ENCODE peak calls at places on chromosomes 1 and 21, in ten cellular contexts. Q is stomach, W is IMR-90, D is tibial nerve, A is spleen, V is sigmoid colon, H is GM12891, N is right lobe of liver, O is heart left ventricle, M is adrenal gland. R is an unnamed sample.

GRCh38 chr1:121519042-121519755 is 334.4 kb downstream of the SRGAP2C start:
- DNase-seq in N (peak), A (peak), D (peak), H (no peak), Q (peak), M (peak), V (peak), O (peak), W (no peak), R (no peak)

GRCh38 chr1:30445449-30445848 is 277.9 kb downstream of the MATN1 start:
- DNase-seq in Q (no peak), V (no peak), O (no peak), N (no peak), M (no peak), W (no peak), H (no peak), D (no peak), A (peak), R (no peak)

GRCh38 chr1:201538618-201539551 is at the start of gene NAV1:
- DNase-seq in M (peak), O (peak), V (peak), W (peak), A (peak), N (no peak), D (peak), Q (peak), H (no peak), R (peak)

GRCh38 chr1:156546267-156546666 is 26.1 kb downstream of the IQGAP3 start:
- DNase-seq in H (no peak), A (no peak), W (no peak), D (no peak), O (no peak), V (peak), Q (no peak), M (no peak), N (no peak), R (no peak)

GRCh38 chr1:31095298-31095981 is 29.9 kb upstream of the PUM1 start:
- DNase-seq in A (no peak), N (no peak), V (no peak), H (no peak), M (no peak), D (no peak), Q (no peak), O (no peak), W (peak), R (no peak)

GRCh38 chr1:159988006-159988405 is 34.0 kb upstream of the SLAMF9 start:
- DNase-seq in V (no peak), Q (no peak), O (no peak), A (no peak), D (no peak), H (no peak), N (no peak), M (no peak), W (no peak), R (no peak)

GRCh38 chr1:115214098-115214497 is 124.0 kb downstream of the NGF start:
- DNase-seq in W (no peak), H (no peak), N (no peak), A (no peak), D (no peak), O (no peak), Q (no peak), M (no peak), V (no peak), R (no peak)

GRCh38 chr1:201912832-201913231 is 24.1 kb downstream of the SHISA4 start:
- DNase-seq in N (no peak), W (peak), O (no peak), H (no peak), M (no peak), D (no peak), V (peak), Q (no peak), A (no peak), R (no peak)

GRCh38 chr1:160738266-160738665 is 781 bp upstream of the SLAMF7 start:
- DNase-seq in H (no peak), W (no peak), N (no peak), A (no peak), M (no peak), V (no peak), D (no peak), Q (no peak), O (no peak), R (no peak)

GRCh38 chr1:241775021-241775420 is 73.0 kb upstream of the EXO1 start:
- DNase-seq in H (no peak), A (no peak), D (no peak), O (no peak), N (no peak), M (no peak), W (no peak), V (no peak), Q (no peak), R (no peak)

GRCh38 chr1:57272150-57272549 is 151.7 kb downstream of the DAB1 start:
- DNase-seq in A (no peak), H (no peak), Q (no peak), M (no peak), N (no peak), O (no peak), V (no peak), W (no peak), D (no peak), R (no peak)

GRCh38 chr1:171841931-171842723 is 829 bp downstream of the DNM3 start:
- DNase-seq in M (peak), W (no peak), Q (no peak), O (peak), A (no peak), V (peak), N (peak), D (no peak), H (peak), R (peak)

GRCh38 chr1:112058815-112059450 is 69.5 kb upstream of the KCND3 start:
- DNase-seq in V (no peak), Q (no peak), H (no peak), A (no peak), W (no peak), M (no peak), D (no peak), O (no peak), N (no peak), R (no peak)

GRCh38 chr1:8211620-8212442 is 106.1 kb upstream of the SLC45A1 start:
- DNase-seq in W (peak), M (peak), Q (peak), O (no peak), A (no peak), N (no peak), D (peak), V (peak), H (no peak), R (peak)

GRCh38 chr1:118363396-118363795 is 178.4 kb upstream of the SPAG17 start:
- DNase-seq in D (no peak), H (no peak), W (no peak), Q (no peak), O (no peak), N (no peak), A (no peak), M (no peak), V (no peak), R (no peak)

GRCh38 chr21:31180256-31181088 is 142.2 kb upstream of the KRTAP19-8 start:
- DNase-seq in A (no peak), M (no peak), V (no peak), N (no peak), Q (no peak), O (no peak), H (peak), D (peak), W (peak), R (peak)

GRCh38 chr1:15192916-15193550 is 39.5 kb downstream of the TMEM51 start:
- DNase-seq in A (no peak), V (no peak), N (no peak), H (no peak), Q (no peak), M (no peak), D (no peak), O (no peak), W (no peak), R (no peak)

GRCh38 chr21:36355071-36355680 is 30.0 kb upstream of the CHAF1B start:
- DNase-seq in N (no peak), V (no peak), D (no peak), O (no peak), A (no peak), H (no peak), Q (no peak), M (no peak), W (no peak), R (no peak)

GRCh38 chr1:3993606-3994375 is 93.7 kb upstream of the C1orf174 start:
- DNase-seq in Q (no peak), M (no peak), V (no peak), N (no peak), A (peak), W (no peak), D (no peak), O (no peak), H (no peak), R (no peak)

GRCh38 chr1:26472901-26473845 is 933 bp downstream of the HMGN2 start:
- DNase-seq in O (peak), V (peak), M (peak), A (peak), H (peak), D (peak), Q (peak), N (peak), W (peak), R (peak)
- TF ChIP-seq POLR2A in O (no peak), V (peak), M (peak), A (no peak), H (peak), D (peak), Q (no peak), N (no peak), W (no peak), R (no peak)

DNA sequence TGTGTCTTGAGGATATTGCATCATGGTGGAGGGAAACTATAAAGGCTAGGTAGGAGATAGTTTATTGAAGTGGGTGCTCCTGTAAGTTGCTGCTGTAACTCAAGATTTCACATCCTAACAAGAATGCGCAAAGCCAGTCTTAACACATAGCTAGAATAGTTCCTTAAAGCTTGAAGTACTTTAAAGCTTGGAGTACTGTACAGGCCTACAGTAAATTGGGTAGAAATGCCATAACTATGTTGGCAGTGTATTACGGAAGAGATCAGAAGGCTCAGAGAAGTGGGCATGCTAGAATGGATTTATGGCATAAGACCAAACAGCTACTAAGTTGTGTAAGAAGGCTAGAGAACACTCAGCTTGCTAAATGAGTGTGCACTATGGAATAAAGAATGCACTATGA is 44.5 kb downstream of the DMRTA2 start:
- DNase-seq in A (no peak), V (no peak), M (no peak), H (no peak), Q (no peak), O (no peak), W (no peak), D (no peak), N (no peak), R (no peak)
- TF ChIP-seq POLR2A in A (no peak), V (no peak), M (no peak), H (no peak), Q (no peak), O (no peak), W (no peak), D (no peak), N (no peak), R (no peak)

GRCh38 chr1:67166196-67166595 is at the start of gene IL23R:
- DNase-seq in O (peak), Q (no peak), M (no peak), N (no peak), H (no peak), V (no peak), A (no peak), W (no peak), D (no peak), R (no peak)
- TF ChIP-seq POLR2A in O (no peak), Q (no peak), M (no peak), N (no peak), H (no peak), V (no peak), A (no peak), W (no peak), D (no peak), R (no peak)

GRCh38 chr21:15276243-15276642 is 211.4 kb upstream of the NRIP1 start:
- DNase-seq in D (no peak), O (no peak), H (no peak), N (no peak), A (no peak), V (no peak), M (no peak), W (no peak), Q (no peak), R (no peak)
- TF ChIP-seq POLR2A in D (no peak), O (no peak), H (no peak), N (no peak), A (no peak), V (no peak), M (no peak), W (no peak), Q (no peak), R (no peak)

DNA sequence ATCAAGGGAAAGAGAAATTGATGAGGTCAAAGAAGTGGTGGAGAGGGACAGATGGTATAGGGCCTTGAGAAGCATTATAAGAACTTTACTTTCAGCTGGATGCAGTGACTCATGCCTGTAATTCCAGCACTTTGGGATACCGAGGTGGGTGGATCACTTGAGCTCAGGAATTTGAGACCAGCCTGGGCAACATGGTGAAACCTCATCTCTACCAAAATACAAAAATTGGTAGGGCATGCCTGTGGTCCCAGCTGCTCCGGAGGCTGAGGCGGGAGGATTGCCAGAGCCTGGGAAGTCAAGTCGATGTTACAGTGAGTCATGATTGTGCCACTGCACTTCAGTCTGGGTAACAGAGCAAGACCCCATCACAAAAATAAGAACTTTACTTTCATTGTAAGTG is 5.7 kb downstream of the TMEM50A start:
- DNase-seq in H (no peak), D (no peak), O (no peak), M (no peak), W (peak), Q (no peak), V (no peak), N (no peak), A (no peak), R (no peak)
- TF ChIP-seq POLR2A in H (no peak), D (no peak), O (no peak), M (no peak), W (no peak), Q (no peak), V (no peak), N (no peak), A (no peak), R (no peak)

DNA sequence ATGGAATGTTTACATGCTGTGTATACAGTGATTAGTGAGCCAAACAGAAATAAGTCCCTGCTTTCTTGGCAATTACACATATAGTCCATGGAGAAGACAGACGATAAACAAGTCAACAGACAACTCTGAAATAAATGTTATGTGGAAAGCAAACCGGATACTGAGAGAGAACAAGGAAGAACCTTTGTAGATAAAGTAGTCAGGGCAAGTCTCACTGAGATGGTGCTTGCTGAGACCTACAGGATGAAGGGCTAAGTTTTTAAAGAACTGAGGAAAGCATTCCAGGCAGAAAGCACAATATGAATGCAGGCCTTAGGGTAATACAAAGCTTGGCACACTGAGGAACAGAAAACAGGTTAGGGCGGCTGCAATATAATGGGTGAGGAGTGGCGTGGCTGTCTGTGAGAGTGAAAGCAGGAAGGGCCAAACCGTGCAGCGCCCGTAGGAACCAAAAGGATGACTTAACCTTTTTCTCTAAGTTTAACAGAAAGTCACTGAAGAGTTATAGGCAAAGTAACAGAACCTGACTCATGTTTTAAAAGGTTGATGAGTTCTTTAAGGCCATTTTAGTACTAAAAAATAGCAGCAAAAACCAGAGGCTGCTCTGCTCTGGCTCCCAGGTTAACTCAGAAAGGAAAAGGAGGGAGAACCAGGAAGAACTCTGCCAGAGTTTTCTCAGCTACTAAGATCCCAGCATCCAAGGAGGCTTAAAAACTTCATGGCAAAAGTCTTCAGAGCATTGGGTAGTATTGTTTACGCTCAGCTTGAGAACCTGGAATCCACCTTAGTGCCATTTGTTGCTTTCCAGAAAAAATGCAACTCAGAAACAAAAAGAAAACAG is 8.7 kb upstream of the TTF2 start:
- DNase-seq in W (no peak), V (no peak), H (no peak), N (no peak), D (no peak), M (no peak), Q (peak), O (no peak), A (peak), R (no peak)
- TF ChIP-seq POLR2A in W (no peak), V (no peak), H (peak), N (no peak), D (no peak), M (no peak), Q (no peak), O (no peak), A (no peak), R (no peak)

GRCh38 chr1:215118081-215118480 is 35.5 kb downstream of the KCNK2 start:
- DNase-seq in A (no peak), N (no peak), H (no peak), O (no peak), V (no peak), D (no peak), Q (no peak), M (no peak), W (no peak), R (no peak)

GRCh38 chr1:215113776-215114153 is 31.2 kb downstream of the KCNK2 start:
- DNase-seq in N (no peak), D (no peak), V (no peak), W (no peak), M (no peak), H (no peak), Q (no peak), O (no peak), A (no peak), R (no peak)

GRCh38 chr1:215119071-215119470 is 36.5 kb downstream of the KCNK2 start:
- DNase-seq in D (no peak), H (no peak), N (no peak), V (no peak), W (no peak), Q (no peak), A (no peak), O (no peak), M (no peak), R (no peak)

GRCh38 chr1:215111916-215112315 is 29.4 kb downstream of the KCNK2 start:
- DNase-seq in N (no peak), H (no peak), Q (no peak), V (no peak), A (no peak), W (no peak), D (no peak), M (no peak), O (no peak), R (no peak)

DNA sequence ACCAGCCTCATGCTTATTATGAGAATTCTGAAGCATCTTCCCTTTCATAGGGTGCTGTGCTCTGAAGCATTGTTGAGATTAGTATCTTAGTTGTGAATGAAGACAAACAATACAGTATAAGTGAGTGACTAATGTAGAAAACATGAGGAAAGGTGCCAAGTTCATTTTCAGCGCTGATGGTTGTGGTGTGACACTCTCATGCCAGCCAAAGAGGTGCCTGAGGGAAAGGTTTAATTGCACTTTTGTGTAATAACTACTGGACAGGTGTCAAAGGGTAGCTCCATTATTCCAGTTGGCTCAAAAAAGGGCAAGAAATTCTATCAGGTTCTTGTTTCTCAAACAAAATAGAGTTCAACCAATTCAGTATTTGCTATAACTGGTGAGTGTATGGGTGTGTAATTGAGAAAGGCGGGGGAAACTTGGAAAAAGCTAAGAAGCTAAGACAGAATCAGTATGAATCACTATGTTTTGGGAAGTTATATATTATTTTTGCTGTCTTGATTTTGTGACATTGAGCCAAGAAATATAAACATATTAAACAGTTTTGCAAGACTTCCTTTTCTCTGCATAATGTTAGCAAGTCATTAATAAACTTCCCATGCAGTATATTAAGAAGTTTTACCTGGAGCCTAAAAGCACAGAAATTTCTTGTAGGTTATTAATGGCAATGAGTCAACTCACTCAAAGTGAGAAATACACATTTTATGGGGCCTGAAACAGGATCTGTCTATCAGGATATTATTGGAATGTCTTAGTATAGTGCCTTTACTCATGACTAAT is 31.8 kb downstream of the KCNK2 start:
- DNase-seq in W (peak), M (no peak), V (no peak), O (no peak), N (no peak), A (no peak), Q (no peak), D (no peak), H (no peak), R (no peak)
- TF ChIP-seq POLR2A in W (no peak), M (no peak), V (no peak), O (no peak), N (no peak), A (no peak), Q (no peak), D (no peak), H (no peak), R (no peak)

DNA sequence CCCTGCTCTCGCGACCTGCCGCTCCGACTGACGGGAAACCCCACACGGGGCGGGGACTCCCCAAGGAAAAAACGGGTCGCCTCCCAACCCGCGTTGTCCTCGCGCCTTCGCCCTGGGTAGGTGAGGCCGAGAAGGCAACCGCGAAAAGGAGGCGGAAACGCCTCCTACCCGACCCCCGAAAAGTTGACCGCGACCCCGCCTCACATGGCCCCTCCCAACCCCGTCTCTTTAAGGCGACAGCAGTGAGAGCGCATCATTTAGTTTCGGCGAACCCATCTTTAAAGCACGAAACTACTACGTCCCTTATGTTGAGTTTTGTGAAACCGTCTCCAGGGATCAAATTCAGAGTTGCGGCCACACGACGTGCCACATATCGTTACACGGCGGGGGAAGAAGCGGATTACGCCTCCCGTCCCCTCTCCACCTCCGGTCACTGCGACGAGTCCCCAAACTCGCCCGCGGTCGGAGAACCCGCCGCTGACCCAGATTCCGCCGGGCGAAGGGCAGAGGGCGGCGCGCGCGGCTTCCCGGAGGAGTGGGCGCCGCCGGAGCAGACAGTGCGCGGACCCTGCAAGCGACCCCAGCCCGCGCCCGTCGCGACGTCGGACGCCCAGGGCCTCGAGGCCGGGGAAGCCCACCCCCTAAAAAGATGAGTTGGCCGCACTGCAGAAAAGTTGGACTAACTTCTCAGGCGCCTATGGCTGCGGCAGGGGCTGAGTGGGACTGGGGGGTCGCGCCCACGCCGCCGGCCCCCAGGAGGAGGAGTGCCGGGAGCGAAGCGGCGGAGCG is 1.1 kb downstream of the ANP32E start:
- DNase-seq in N (peak), D (peak), O (peak), H (peak), Q (peak), W (peak), A (peak), V (peak), M (peak), R (peak)
- TF ChIP-seq POLR2A in N (peak), D (no peak), O (no peak), H (peak), Q (peak), W (peak), A (no peak), V (peak), M (peak), R (peak)